ENCODE peak calls at places on chromosome 20, in nine cellular contexts. B is PC-9, S is heart left ventricle, C is GM10248, D is glutamatergic neuron, G is astrocyte of the spinal cord, R is neural crest cell, J is coronary artery, U is neural progenitor cell. T is an unnamed sample.

GRCh38 chr20:22217712-22218352 is 366.5 kb downstream of the FOXA2 start:
- DNase-seq in U (no peak), G (no peak), C (no peak), S (peak), J (no peak), R (no peak), D (no peak), B (no peak), T (no peak)

GRCh38 chr20:4563534-4563933 is 158.2 kb upstream of the PRND start:
- DNase-seq in U (peak), R (peak), B (peak), D (no peak), S (no peak), J (no peak), C (no peak), G (peak), T (peak)

GRCh38 chr20:52675414-52675813 is 296.7 kb upstream of the TSHZ2 start:
- DNase-seq in J (no peak), S (no peak), B (no peak), D (no peak), G (no peak), U (no peak), C (no peak), R (no peak), T (no peak)

GRCh38 chr20:54254596-54254995 is 46.7 kb downstream of the PFDN4 start:
- DNase-seq in C (no peak), S (no peak), R (no peak), G (peak), J (no peak), U (no peak), D (no peak), B (no peak), T (no peak)

GRCh38 chr20:10653593-10654288 is 20.1 kb downstream of the JAG1 start:
- DNase-seq in C (no peak), S (peak), R (no peak), G (peak), J (no peak), B (no peak), D (no peak), U (no peak), T (no peak)

GRCh38 chr20:57999465-58000111 is 228.9 kb downstream of the ANKRD60 start:
- DNase-seq in B (no peak), U (peak), S (peak), R (no peak), J (no peak), G (no peak), C (no peak), D (no peak), T (peak)

GRCh38 chr20:40809361-40809760 is 120.3 kb upstream of the MAFB start:
- DNase-seq in B (no peak), U (no peak), S (no peak), J (no peak), G (no peak), D (no peak), C (no peak), R (no peak), T (no peak)

GRCh38 chr20:22080985-22081384 is 375.5 kb downstream of the PAX1 start:
- DNase-seq in G (no peak), U (no peak), J (no peak), B (no peak), D (no peak), R (no peak), S (no peak), C (no peak), T (no peak)

GRCh38 chr20:50758992-50759391 is 27.6 kb downstream of the PARD6B start:
- DNase-seq in R (no peak), C (no peak), D (no peak), B (no peak), J (no peak), S (no peak), U (no peak), G (no peak), T (no peak)

GRCh38 chr20:60070791-60071190 is 112.6 kb downstream of the CDH26 start:
- DNase-seq in G (no peak), J (no peak), S (no peak), C (no peak), D (no peak), B (no peak), U (no peak), R (no peak), T (no peak)
- TF ChIP-seq CTCF in G (no peak), J (no peak), S (no peak), C (no peak), D (no peak), B (no peak), U (no peak), R (no peak), T (no peak)

GRCh38 chr20:2314759-2315439 is 19.1 kb downstream of the TGM3 start:
- DNase-seq in C (no peak), R (no peak), S (peak), U (no peak), J (no peak), B (peak), G (peak), D (no peak), T (no peak)
- TF ChIP-seq CTCF in C (no peak), R (no peak), S (no peak), U (no peak), J (no peak), B (no peak), G (no peak), D (no peak), T (no peak)

GRCh38 chr20:31707994-31708744 is 14.5 kb downstream of the BCL2L1 start:
- DNase-seq in J (no peak), B (peak), D (peak), C (no peak), U (no peak), G (no peak), R (no peak), S (peak), T (no peak)

GRCh38 chr20:31707258-31707615 is 15.4 kb downstream of the BCL2L1 start:
- DNase-seq in B (no peak), G (no peak), S (no peak), J (no peak), C (no peak), R (no peak), D (no peak), U (no peak), T (no peak)

GRCh38 chr20:31705598-31706597 is 16.8 kb downstream of the BCL2L1 start:
- DNase-seq in G (no peak), D (no peak), U (no peak), C (peak), S (no peak), R (no peak), B (no peak), J (no peak), T (no peak)

GRCh38 chr20:31705191-31705590 is 17.5 kb downstream of the BCL2L1 start:
- DNase-seq in G (no peak), B (no peak), S (no peak), R (no peak), J (no peak), U (no peak), D (no peak), C (no peak), T (no peak)

GRCh38 chr20:31706607-31707257 is 15.9 kb downstream of the BCL2L1 start:
- DNase-seq in S (no peak), D (no peak), C (no peak), B (no peak), R (no peak), U (no peak), G (no peak), J (no peak), T (no peak)
- TF ChIP-seq CTCF in S (no peak), D (no peak), C (no peak), B (no peak), R (no peak), U (no peak), G (no peak), J (no peak), T (no peak)

DNA sequence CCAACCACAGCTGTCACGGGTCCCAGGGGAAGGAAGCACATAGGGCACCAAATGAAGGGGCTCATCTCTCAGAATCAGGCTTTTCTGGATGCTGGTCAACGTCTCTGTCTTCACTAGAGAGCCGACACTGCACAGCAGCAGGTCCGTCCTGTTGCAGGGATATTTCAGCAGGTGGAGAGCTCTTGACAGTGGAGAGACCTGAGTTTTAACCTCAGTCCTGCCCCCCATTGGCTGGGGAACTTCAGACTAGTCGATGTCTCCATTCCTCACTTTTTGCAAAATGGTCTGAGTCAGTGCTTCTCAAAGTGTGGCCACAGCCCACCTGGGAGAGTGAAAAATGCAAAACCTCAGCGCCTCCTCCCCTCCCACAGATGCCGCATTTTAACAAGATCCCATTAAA is 91.3 kb downstream of the BFSP1 start:
- DNase-seq in D (no peak), C (no peak), B (no peak), G (no peak), R (no peak), J (no peak), U (no peak), S (no peak), T (no peak)
- TF ChIP-seq CTCF in D (no peak), C (no peak), B (no peak), G (no peak), R (no peak), J (no peak), U (no peak), S (no peak), T (no peak)

GRCh38 chr20:34475979-34476736 is 40.1 kb upstream of the DYNLRB1 start:
- DNase-seq in D (peak), B (no peak), J (no peak), R (no peak), U (peak), C (peak), G (peak), S (peak), T (peak)

GRCh38 chr20:34472246-34472925 is 43.8 kb upstream of the DYNLRB1 start:
- DNase-seq in J (no peak), R (no peak), S (no peak), B (no peak), C (no peak), G (peak), U (no peak), D (no peak), T (no peak)

GRCh38 chr20:34468956-34469355 is 47.3 kb upstream of the DYNLRB1 start:
- DNase-seq in U (no peak), G (no peak), B (no peak), C (no peak), R (no peak), S (no peak), D (no peak), J (no peak), T (no peak)

GRCh38 chr20:34473262-34473883 is 42.8 kb upstream of the DYNLRB1 start:
- DNase-seq in C (peak), R (peak), G (peak), D (peak), U (peak), B (peak), J (no peak), S (peak), T (peak)
- TF ChIP-seq CTCF in C (peak), R (peak), G (peak), D (no peak), U (peak), B (peak), J (no peak), S (peak), T (no peak)

DNA sequence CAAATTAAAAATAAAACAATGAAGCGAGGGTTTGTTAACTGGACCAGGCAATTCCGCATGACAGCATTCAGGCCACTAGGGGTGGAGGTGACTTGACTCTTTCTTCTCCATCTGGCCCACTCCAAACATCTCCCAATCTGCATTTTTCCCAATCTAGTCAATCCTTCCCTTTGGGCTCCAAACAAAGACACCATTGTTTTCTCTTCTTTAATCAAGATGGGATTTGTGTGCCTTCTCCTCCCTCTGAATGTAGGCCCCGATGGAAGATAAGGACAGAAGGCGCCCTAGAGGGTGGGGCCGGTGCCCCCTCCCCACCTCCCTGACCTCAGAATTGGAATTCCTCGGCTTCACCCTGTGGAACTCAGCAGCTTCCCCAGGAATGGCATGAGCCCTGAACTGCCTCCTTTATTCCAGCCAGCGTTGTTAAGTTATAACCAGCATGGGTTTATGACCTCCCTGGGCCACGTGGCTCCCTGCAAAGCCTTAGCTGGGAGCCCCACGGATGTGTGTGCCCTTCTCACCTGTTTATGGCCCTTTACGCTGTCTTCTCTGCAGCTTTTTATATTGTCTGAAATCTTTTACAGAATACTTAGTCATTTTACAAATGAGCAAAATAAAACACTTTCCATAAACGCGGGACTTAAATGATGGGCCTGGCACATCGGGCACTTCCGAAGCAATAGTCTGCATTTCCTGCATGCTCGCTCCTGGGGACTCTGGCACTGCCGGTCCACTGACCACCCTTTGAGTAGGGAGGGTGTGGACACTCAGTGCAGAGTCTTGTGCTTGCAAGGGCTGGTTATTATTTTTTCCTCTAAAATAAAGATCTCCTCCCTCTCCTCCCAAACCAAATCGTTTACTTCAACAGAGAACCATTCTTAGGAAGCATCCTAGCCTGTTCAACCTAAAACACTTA is 24.5 kb downstream of the OVOL2 start:
- DNase-seq in G (no peak), C (no peak), R (no peak), U (peak), B (no peak), D (no peak), J (no peak), S (no peak), T (no peak)
- TF ChIP-seq CTCF in G (no peak), C (no peak), R (peak), U (peak), B (peak), D (peak), J (no peak), S (no peak), T (peak)

DNA sequence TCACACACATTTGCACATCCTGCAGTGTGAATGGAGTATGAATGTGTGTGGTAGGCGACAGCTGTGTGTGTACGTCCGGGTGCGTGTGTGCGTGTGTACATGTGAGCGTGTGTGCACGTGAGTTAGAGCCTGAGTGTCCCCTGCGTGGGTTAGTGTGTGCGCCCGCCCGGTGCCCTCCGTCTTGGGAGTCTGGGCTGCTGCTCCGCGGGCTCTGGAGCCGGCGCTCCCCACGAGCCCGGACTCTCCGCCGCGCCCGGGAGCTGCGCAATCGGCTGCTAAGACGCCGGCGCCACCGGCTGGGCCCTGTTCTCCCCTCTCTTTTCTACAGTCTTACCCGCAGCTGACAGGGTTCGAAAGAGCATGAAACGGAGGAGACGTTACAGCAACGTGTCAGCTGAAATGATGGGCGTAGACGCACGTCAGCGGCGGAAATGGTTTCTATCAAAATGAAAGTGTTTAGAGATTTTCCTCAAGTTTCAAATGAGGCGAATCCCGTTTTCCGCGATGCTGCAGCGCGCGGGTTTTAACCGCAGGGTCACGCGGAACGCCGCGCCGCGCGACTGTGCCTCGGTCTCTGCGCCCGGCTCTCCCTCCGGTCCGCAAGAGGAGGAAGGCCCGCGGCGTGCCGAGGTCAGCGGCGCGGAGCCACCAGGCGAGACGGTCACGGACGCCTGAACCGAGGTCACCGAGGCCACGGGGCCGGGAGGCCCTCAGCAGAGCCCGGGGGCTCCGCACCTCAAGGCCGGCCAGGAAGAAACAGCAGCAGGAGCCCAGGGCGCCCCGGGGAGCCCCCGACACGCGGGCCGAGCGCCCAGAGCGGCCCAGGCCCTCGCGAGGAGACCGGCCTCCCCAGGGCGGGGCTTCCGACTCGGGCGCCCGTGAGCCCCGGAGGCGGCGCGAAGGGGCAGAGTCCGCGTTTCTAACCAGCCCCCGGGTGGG is 95.3 kb upstream of the BHLHE23 start:
- DNase-seq in C (peak), D (peak), R (no peak), U (peak), B (no peak), J (peak), S (peak), G (peak), T (no peak)
- TF ChIP-seq CTCF in C (no peak), D (no peak), R (no peak), U (no peak), B (no peak), J (peak), S (no peak), G (no peak), T (no peak)

GRCh38 chr20:32527447-32528055 is 57.6 kb downstream of the NOL4L start:
- DNase-seq in J (no peak), G (no peak), R (peak), C (no peak), U (peak), D (peak), S (no peak), B (no peak), T (no peak)
- TF ChIP-seq CTCF in J (no peak), G (no peak), R (no peak), C (no peak), U (no peak), D (no peak), S (no peak), B (no peak), T (no peak)

DNA sequence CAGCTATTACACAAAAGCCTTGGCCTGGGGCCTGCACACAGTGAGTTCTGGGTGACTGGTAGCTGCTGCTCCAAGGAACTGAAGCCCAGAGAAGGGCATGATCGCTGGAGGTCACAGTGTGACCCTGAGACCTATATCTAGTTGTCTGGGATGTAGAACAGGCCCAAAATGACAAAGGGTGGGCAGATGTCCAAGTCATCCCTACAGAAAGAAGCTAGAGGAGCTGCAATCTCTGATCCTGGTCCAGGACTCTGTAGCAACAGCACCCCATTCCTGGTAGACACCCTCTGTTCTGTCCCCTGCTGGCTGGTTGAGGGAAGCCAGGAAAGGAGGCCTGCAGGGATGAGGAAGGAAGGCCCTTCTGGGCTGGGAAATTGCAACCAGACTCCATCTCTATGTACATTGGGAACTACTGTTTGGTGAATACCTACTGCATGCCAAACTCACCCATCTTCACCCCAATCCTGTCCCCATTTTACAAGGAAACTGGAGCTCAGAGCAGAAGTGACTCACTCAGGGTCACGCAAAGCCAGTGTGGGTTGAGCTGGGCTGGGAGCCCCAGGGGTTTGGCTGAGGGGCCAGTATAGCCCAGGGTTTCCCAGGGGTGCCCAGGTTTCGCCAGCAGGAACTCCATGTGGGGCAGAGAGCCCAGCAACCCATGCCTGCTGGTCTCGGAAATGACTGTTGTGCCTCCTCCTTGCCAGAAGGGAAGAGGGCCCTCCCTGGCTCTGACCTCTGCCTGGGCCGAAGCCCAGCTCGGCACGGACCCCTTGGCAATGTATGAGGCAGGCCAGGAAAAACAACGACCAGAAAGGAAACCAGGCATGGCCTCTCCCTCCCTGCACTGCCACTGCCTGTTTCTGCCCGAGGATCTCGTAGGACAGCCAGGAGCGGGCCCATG is 44.9 kb upstream of the TLDC2 start:
- DNase-seq in D (no peak), B (no peak), S (peak), C (no peak), G (no peak), J (peak), U (no peak), R (no peak), T (no peak)
- TF ChIP-seq CTCF in D (no peak), B (no peak), S (peak), C (no peak), G (peak), J (peak), U (peak), R (peak), T (no peak)

GRCh38 chr20:327041-327945 is 1.9 kb downstream of the SOX12 start:
- DNase-seq in S (peak), D (peak), C (peak), U (peak), B (peak), G (peak), R (peak), J (peak), T (peak)

GRCh38 chr20:325889-326644 is 715 bp downstream of the SOX12 start:
- DNase-seq in G (peak), D (peak), R (peak), S (peak), J (peak), U (peak), B (peak), C (peak), T (peak)

GRCh38 chr20:327946-328563 is 2.7 kb downstream of the SOX12 start:
- DNase-seq in G (no peak), D (no peak), B (no peak), C (no peak), J (no peak), S (no peak), R (no peak), U (no peak), T (no peak)

GRCh38 chr20:325043-325888 is at the start of gene SOX12:
- DNase-seq in G (peak), B (peak), C (peak), D (peak), J (peak), U (peak), R (peak), S (peak), T (peak)

DNA sequence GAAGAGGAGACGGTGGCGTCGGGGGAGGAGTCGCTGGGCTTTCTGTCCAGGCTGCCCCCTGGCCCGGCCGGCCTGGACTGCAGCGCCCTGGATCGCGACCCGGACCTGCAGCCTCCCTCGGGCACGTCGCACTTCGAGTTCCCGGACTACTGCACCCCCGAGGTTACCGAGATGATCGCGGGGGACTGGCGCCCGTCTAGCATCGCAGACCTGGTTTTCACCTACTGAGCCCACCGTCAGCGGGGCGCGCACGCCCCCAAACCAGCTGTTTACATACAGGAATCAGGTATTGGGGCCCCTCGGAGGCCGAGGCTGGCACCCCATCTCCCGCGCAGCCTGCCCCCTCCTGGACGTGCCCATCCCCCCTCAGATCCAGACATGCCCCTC is 1.3 kb downstream of the SOX12 start:
- DNase-seq in R (peak), B (no peak), J (peak), S (peak), D (peak), U (peak), C (no peak), G (no peak), T (peak)
- TF ChIP-seq CTCF in R (no peak), B (no peak), J (no peak), S (no peak), D (no peak), U (peak), C (no peak), G (no peak), T (peak)